ENCODE peak calls at places on chromosomes 12 and 14, in ten cellular contexts. D is activated CD8-positive, alpha-beta memory T cell treated with anti-CD3 and anti-CD28 coated beads, Interleukin-2, amount 50 U/mL, for 48 hours; W is activated naive CD8-positive, alpha-beta T cell treated with anti-CD3 and anti-CD28 coated beads, Interleukin-2, amount 50 U/mL, for 16 hours; T is HL-60; L is EL; G is NCI-H1417; B is GM04504; F is mammary epithelial cell; C is NCI-H2081; U is hypothalamus. Y is an unnamed sample.

GRCh38 chr14:23366163-23366921 is 1.4 kb upstream of the EFS start:
- DNase-seq in D (no peak), W (no peak), T (no peak), L (peak; percentile 69), G (no peak), B (no peak), F (peak; percentile 60), C (no peak), U (peak; percentile 51), Y (no peak)

GRCh38 chr14:86640288-86640687 is 1110.3 kb downstream of the FLRT2 start:
- DNase-seq in D (no peak), W (no peak), T (no peak), L (no peak), G (no peak), B (no peak), F (no peak), C (no peak), U (no peak), Y (no peak)

GRCh38 chr12:102417055-102417454 is 63.3 kb downstream of the IGF1 start:
- DNase-seq in D (no peak), W (no peak), T (no peak), L (no peak), G (no peak), B (no peak), F (no peak), C (no peak), U (no peak), Y (no peak)

GRCh38 chr14:99722741-99723140 is 38.6 kb downstream of the CYP46A1 start:
- DNase-seq in D (peak; percentile 8), W (no peak), T (no peak), L (no peak), G (no peak), B (no peak), F (no peak), C (no peak), U (no peak), Y (no peak)

GRCh38 chr12:130480887-130481286 is 143.2 kb downstream of the PIWIL1 start:
- DNase-seq in D (no peak), W (no peak), T (no peak), L (no peak), G (no peak), B (no peak), F (no peak), C (no peak), U (no peak), Y (no peak)

GRCh38 chr12:132852496-132852895 is 23.8 kb upstream of the GOLGA3 start:
- DNase-seq in D (no peak), W (no peak), T (no peak), L (no peak), G (no peak), B (no peak), F (no peak), C (no peak), U (no peak), Y (no peak)

GRCh38 chr12:82383930-82384513 is 25.7 kb downstream of the METTL25 start:
- DNase-seq in D (no peak), W (no peak), T (no peak), L (peak; percentile 7), G (no peak), B (peak; percentile 4), F (peak; percentile 17), C (peak; percentile 29), U (no peak), Y (no peak)

GRCh38 chr12:116339062-116339461 is 61.6 kb upstream of the MED13L start:
- DNase-seq in D (no peak), W (no peak), T (no peak), L (no peak), G (no peak), B (no peak), F (no peak), C (no peak), U (no peak), Y (no peak)

GRCh38 chr12:122895757-122896636 is at the start of gene VPS37B:
- DNase-seq in D (peak; percentile 98), W (peak; percentile 61), T (peak; percentile 95), L (peak; percentile 84), G (peak; percentile 91), B (peak; percentile 60), F (peak; percentile 81), C (peak; percentile 78), U (no peak), Y (peak; percentile 67)

Y was measured in stimulated activated CD8-positive, alpha-beta memory T cell treated with anti-CD3 and anti-CD28 coated beads, Interleukin-7, amount 100 ng/mL, for 48 hours.